ENCODE peak calls at places on chromosomes 13 and 19, in six cellular contexts. W is activated effector memory CD4-positive, alpha-beta T cell treated with Interleukin-2 at 50 U/mL for 16 hours; D is occipital lobe; V is activated CD8-positive, alpha-beta T cell treated with anti-CD3 and anti-CD28 coated beads, Interleukin-2, amount 10 ng/mL, durations not matched to agents 7 days and 5 days; B is PC-3; O is SW 1271. Z is an unnamed sample.

GRCh38 chr13:30752201-30752797 is 17.0 kb downstream of the ALOX5AP start:
- DNase-seq in W (no peak), D (no peak), V (no peak), B (no peak), O (no peak), Z (no peak)

GRCh38 chr13:34064456-34065205 is 246.7 kb downstream of the RFC3 start:
- DNase-seq in W (no peak), D (no peak), V (no peak), B (peak), O (no peak), Z (no peak)

GRCh38 chr13:111577956-111578595 is 257.6 kb downstream of the TEX29 start:
- DNase-seq in W (no peak), D (no peak), V (no peak), B (no peak), O (no peak), Z (no peak)

GRCh38 chr19:12834418-12834943 is at the start of gene RTBDN:
- DNase-seq in W (no peak), D (peak), V (no peak), B (peak), O (no peak), Z (no peak)

GRCh38 chr19:46984077-46985010 is 35.3 kb upstream of the NPAS1 start:
- DNase-seq in W (no peak), D (no peak), V (no peak), B (peak), O (no peak), Z (peak)

GRCh38 chr13:46149272-46150133 is 32.5 kb downstream of the LCP1 start:
- DNase-seq in W (no peak), D (no peak), V (no peak), B (peak), O (no peak), Z (no peak)

GRCh38 chr19:29538651-29539050 is 12.9 kb downstream of the VSTM2B start:
- DNase-seq in W (no peak), D (no peak), V (no peak), B (no peak), O (no peak), Z (no peak)

GRCh38 chr19:30528919-30529318 is 156.7 kb downstream of the ZNF536 start:
- DNase-seq in W (no peak), D (no peak), V (no peak), B (no peak), O (no peak), Z (no peak)

GRCh38 chr13:30504081-30504480 is 38.3 kb upstream of the HMGB1 start:
- DNase-seq in W (no peak), D (no peak), V (no peak), B (no peak), O (no peak), Z (no peak)

Z was measured in HT-29.